ENCODE peak calls at places on chromosomes 7 and 10, in six cellular contexts. A is hepatocyte, M is HCT116, Z is esophagus squamous epithelium, J is brain microvascular endothelial cell, Q is left ventricle myocardium inferior. U is an unnamed sample. For H3K27me3, the result is how much of the 10 kb centered on the place peaks cover.

GRCh38 chr7:74187915-74188675 is 13.9 kb downstream of the EIF4H start:
- DNase-seq in A (no peak), M (no peak), Z (no peak), J (no peak), Q (no peak), U (no peak)

GRCh38 chr7:73974948-73975926 is 52.7 kb upstream of the ELN start:
- DNase-seq in A (no peak), M (no peak), Z (no peak), J (no peak), Q (no peak), U (no peak)

GRCh38 chr7:99833289-99833877 is 5.6 kb downstream of the CYP3A43 start:
- DNase-seq in A (peak), M (no peak), Z (no peak), J (no peak), Q (no peak), U (no peak)

GRCh38 chr7:148142660-148143248 is 447.8 kb upstream of the C7orf33 start:
- DNase-seq in A (peak), M (peak), Z (no peak), J (peak), Q (no peak), U (no peak)

GRCh38 chr7:155865830-155866545 is 53.7 kb upstream of the SHH start:
- DNase-seq in A (no peak), M (no peak), Z (no peak), J (no peak), Q (no peak), U (peak)

GRCh38 chr10:10996966-10997620 is 20.6 kb upstream of the CELF2 start:
- DNase-seq in A (no peak), M (no peak), Z (no peak), J (no peak), Q (no peak), U (no peak)

GRCh38 chr10:55410415-55410885 is 609.4 kb upstream of the PCDH15 start:
- DNase-seq in A (peak), M (no peak), Z (no peak), J (peak), Q (peak), U (no peak)

GRCh38 chr10:5588080-5588453 is 63.3 kb downstream of the CALML3 start:
- DNase-seq in A (no peak), M (no peak), Z (no peak), J (no peak), Q (no peak), U (no peak)

GRCh38 chr10:97174937-97175336 is 10.8 kb downstream of the SLIT1 start:
- DNase-seq in A (no peak), M (no peak), Z (no peak), J (no peak), Q (no peak), U (no peak)

GRCh38 chr10:97176226-97176625 is 9.5 kb downstream of the SLIT1 start:
- DNase-seq in A (no peak), M (no peak), Z (no peak), J (no peak), Q (no peak), U (no peak)

GRCh38 chr10:97178074-97178473 is 7.7 kb downstream of the SLIT1 start:
- DNase-seq in A (no peak), M (no peak), Z (no peak), J (no peak), Q (no peak), U (no peak)

GRCh38 chr10:97174276-97174775 is 11.4 kb downstream of the SLIT1 start:
- DNase-seq in A (no peak), M (no peak), Z (no peak), J (no peak), Q (no peak), U (no peak)

GRCh38 chr10:97175586-97175985 is 10.2 kb downstream of the SLIT1 start:
- DNase-seq in A (no peak), M (no peak), Z (no peak), J (no peak), Q (no peak), U (no peak)
- H3K27me3 ChIP-seq in A (under half), M (under half), Z (under half), J (under half), Q (half or more), U (under half)

GRCh38 chr10:125802739-125803138 is 20.3 kb downstream of the UROS start:
- DNase-seq in A (no peak), M (no peak), Z (no peak), J (no peak), Q (no peak), U (no peak)
- TF ChIP-seq CTCF in A (no peak), M (no peak), Z (no peak), J (no peak), Q (no peak), U (no peak)

DNA sequence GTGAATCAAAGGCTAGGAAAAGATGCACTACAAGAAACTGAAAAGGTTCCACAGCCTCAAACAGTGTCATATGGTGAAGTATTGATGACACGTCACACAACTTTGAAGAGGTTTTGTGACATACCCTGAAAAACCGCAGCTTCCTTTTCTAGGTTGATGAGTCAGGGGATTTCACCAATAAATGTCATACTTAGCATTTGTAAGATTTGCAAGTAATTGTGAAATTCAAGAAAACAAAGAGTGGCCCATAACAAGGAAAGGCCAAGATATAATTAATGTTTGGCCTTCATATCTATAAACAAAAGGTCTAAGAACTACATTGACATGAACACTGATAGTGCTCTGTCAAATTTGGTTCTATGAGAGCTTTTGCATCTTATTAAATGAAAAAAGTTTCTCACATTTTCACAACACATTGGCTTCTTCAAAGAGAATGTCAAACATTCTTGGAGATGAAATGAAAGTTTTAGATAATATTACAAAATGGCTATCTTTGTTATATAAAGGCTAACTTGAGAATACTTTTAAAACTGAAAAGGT is 62.0 kb upstream of the NAMPT start:
- DNase-seq in A (no peak), M (peak), Z (no peak), J (peak), Q (no peak), U (no peak)
- H3K27ac ChIP-seq in A (no peak), M (peak), Z (peak), J (peak), Q (no peak), U (peak)

GRCh38 chr10:33334839-33335549 is 527 bp upstream of the NRP1 start:
- DNase-seq in A (peak), M (peak), Z (no peak), J (peak), Q (peak), U (peak)
- H3K27me3 ChIP-seq in A (under half), M (under half), Z (under half), J (under half), Q (under half), U (under half)

DNA sequence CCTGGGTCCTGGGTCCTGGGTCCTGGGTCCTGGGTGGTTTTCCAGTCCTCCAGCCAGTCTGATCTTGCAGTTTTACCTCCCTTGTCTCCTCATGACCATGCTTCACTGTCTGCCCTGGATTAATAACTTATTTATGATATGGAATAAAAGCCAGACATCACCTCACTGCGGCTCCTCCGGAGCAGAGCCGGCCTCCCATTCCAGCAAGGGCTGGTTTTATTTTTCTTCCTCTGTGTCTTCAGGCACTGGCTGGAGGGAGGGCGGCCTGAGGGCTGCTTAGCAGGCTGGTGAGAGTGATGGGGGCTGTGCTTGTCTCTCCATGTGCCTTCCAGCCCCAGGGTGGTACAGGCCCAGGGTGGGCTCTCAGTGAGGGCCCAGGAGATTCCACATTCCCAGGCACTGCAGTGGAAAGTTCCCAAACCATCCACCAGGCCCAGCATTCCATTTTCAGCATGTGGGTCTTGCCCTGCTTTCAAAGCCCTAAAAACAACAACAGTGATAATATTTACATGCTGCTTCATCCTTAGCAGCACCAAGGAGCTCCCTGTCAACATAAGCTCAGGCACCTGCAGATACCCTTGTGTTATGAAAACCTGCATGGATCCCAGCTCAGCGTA is 12.6 kb downstream of the ADAMTS14 start:
- DNase-seq in A (no peak), M (no peak), Z (no peak), J (no peak), Q (no peak), U (no peak)
- TF ChIP-seq CTCF in A (no peak), M (no peak), Z (no peak), J (peak), Q (no peak), U (no peak)

DNA sequence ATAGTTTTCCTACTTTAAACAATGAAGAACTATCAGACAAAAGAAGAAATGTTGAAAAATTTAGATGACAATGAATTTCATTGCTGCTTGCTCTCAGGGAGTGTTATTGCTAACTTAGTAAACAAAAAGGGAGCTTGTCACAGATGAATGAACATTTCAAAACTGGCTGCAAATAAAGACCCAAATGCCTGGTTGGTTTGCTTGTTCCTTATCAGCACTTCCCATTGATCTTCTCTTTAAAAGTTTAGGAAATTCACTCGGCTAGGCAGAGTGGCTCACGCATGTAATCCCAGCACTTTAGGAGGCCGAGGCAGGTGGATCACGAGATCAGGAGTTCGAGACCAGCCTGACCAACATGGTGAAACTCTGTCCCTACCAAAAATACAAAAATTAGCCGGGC is 167.2 kb downstream of the RAPGEF5 start:
- DNase-seq in A (no peak), M (no peak), Z (no peak), J (no peak), Q (no peak), U (no peak)
- H3K27ac ChIP-seq in A (no peak), M (no peak), Z (no peak), J (no peak), Q (no peak), U (no peak)

GRCh38 chr7:150966002-150966401 is 12.1 kb downstream of the KCNH2 start:
- DNase-seq in A (no peak), M (no peak), Z (no peak), J (no peak), Q (peak), U (peak)

GRCh38 chr7:150965273-150965830 is 12.8 kb downstream of the KCNH2 start:
- DNase-seq in A (no peak), M (no peak), Z (no peak), J (no peak), Q (peak), U (no peak)

GRCh38 chr7:150968698-150969482 is 9.2 kb downstream of the KCNH2 start:
- DNase-seq in A (no peak), M (no peak), Z (no peak), J (no peak), Q (no peak), U (peak)

GRCh38 chr7:150968056-150968455 is 10.1 kb downstream of the KCNH2 start:
- DNase-seq in A (no peak), M (no peak), Z (no peak), J (no peak), Q (peak), U (peak)

GRCh38 chr7:150967332-150967731 is 10.8 kb downstream of the KCNH2 start:
- DNase-seq in A (no peak), M (no peak), Z (no peak), J (no peak), Q (no peak), U (no peak)
- H3K27me3 ChIP-seq in A (under half), M (under half), Z (under half), J (half or more), Q (half or more), U (half or more)

U was measured in left lung.